ENCODE peak calls at places on chromosomes 12 and 14, in ten cellular contexts. H, K, Q, D, B, T, W, S, V and Y are unnamed samples.

GRCh38 chr14:100400115-100400514 is 77.0 kb downstream of the SLC25A47 start:
- DNase-seq in K (no peak), S (no peak), T (no peak), D (no peak), Q (no peak), V (no peak), H (no peak), B (no peak), W (no peak), Y (peak)

GRCh38 chr12:84542289-84542688 is 370.3 kb downstream of the SLC6A15 start:
- DNase-seq in D (no peak), Q (peak), S (no peak), W (no peak), K (no peak), T (no peak), V (no peak), B (no peak), H (no peak), Y (no peak)

GRCh38 chr12:49705479-49706267 is 1.5 kb downstream of the FMNL3 start:
- DNase-seq in K (peak), T (no peak), B (peak), D (no peak), Q (peak), W (peak), V (no peak), S (peak), H (peak), Y (peak)

GRCh38 chr12:116434155-116435065 is 124.8 kb upstream of the MAP1LC3B2 start:
- DNase-seq in K (peak), B (no peak), D (peak), S (peak), W (peak), T (no peak), V (peak), H (peak), Q (peak), Y (peak)

GRCh38 chr14:99509871-99510555 is 28.8 kb downstream of the CCNK start:
- DNase-seq in V (no peak), K (no peak), Q (no peak), T (no peak), B (no peak), W (no peak), S (no peak), H (no peak), D (no peak), Y (no peak)

GRCh38 chr14:76480426-76480825 is 104.5 kb downstream of the ESRRB start:
- DNase-seq in H (no peak), Q (no peak), D (no peak), B (no peak), V (no peak), K (no peak), T (no peak), S (no peak), W (no peak), Y (no peak)

GRCh38 chr14:82094819-82095218 is 561.2 kb upstream of the SEL1L start:
- DNase-seq in D (no peak), S (no peak), H (no peak), Q (no peak), K (no peak), W (no peak), T (no peak), B (no peak), V (no peak), Y (no peak)

GRCh38 chr12:65876898-65877721 is 52.8 kb downstream of the HMGA2 start:
- DNase-seq in V (no peak), S (no peak), D (peak), K (no peak), Q (no peak), W (no peak), B (no peak), T (no peak), H (no peak), Y (no peak)

GRCh38 chr14:100129161-100129589 is 30.3 kb downstream of the DEGS2 start:
- DNase-seq in H (no peak), D (no peak), K (no peak), T (no peak), W (no peak), Q (peak), B (no peak), S (no peak), V (no peak), Y (no peak)

GRCh38 chr12:26195250-26195640 is at the start of gene SSPN:
- DNase-seq in S (peak), K (peak), T (no peak), B (no peak), V (no peak), D (peak), W (no peak), Q (peak), H (peak), Y (peak)

GRCh38 chr14:72611506-72611905 is 282.4 kb downstream of the DPF3 start:
- DNase-seq in K (no peak), D (no peak), W (no peak), S (no peak), T (no peak), V (no peak), B (no peak), H (no peak), Q (no peak), Y (no peak)

GRCh38 chr12:110498984-110499706 is 2.8 kb downstream of the VPS29 start:
- DNase-seq in S (no peak), T (no peak), V (peak), Q (peak), B (no peak), H (no peak), W (no peak), K (no peak), D (no peak), Y (no peak)

GRCh38 chr12:97556201-97556824 is 93.7 kb downstream of the RMST start:
- DNase-seq in Q (no peak), K (no peak), H (no peak), V (no peak), T (no peak), W (no peak), B (no peak), D (peak), S (no peak), Y (peak)

GRCh38 chr14:100856056-100856950 is 30.4 kb downstream of the MEG3 start:
- DNase-seq in Q (no peak), V (no peak), S (no peak), H (no peak), K (no peak), T (no peak), B (no peak), W (no peak), D (no peak), Y (peak)

GRCh38 chr12:18983854-18984253 is 145.7 kb upstream of the PLEKHA5 start:
- DNase-seq in D (no peak), W (no peak), T (no peak), V (no peak), K (no peak), S (no peak), Q (no peak), H (no peak), B (no peak), Y (no peak)

GRCh38 chr14:57295261-57295660 is 26.5 kb downstream of the AP5M1 start:
- DNase-seq in V (no peak), Q (no peak), D (no peak), T (no peak), H (peak), K (no peak), W (no peak), B (no peak), S (no peak), Y (no peak)

GRCh38 chr12:114666746-114667668 is 17.0 kb downstream of the TBX3 start:
- DNase-seq in V (no peak), D (peak), W (no peak), T (no peak), Q (no peak), K (no peak), H (no peak), B (no peak), S (no peak), Y (no peak)

GRCh38 chr12:77893918-77894317 is 63.2 kb downstream of the NAV3 start:
- DNase-seq in K (no peak), Q (no peak), S (no peak), H (peak), T (no peak), D (no peak), V (no peak), B (no peak), W (no peak), Y (peak)

GRCh38 chr12:119669744-119670472 is 2.0 kb downstream of the PRKAB1 start:
- DNase-seq in H (no peak), K (no peak), V (no peak), T (no peak), B (no peak), S (no peak), Q (no peak), D (no peak), W (no peak), Y (no peak)

GRCh38 chr12:12807970-12808702 is 5.0 kb upstream of the DDX47 start:
- DNase-seq in B (peak), V (no peak), T (no peak), S (no peak), Q (no peak), K (peak), D (peak), H (no peak), W (no peak), Y (peak)

GRCh38 chr14:101535232-101535631 is 26.1 kb upstream of the DIO3 start:
- DNase-seq in S (no peak), Q (no peak), V (no peak), W (no peak), B (peak), T (no peak), K (no peak), H (peak), D (no peak), Y (no peak)

GRCh38 chr12:62861586-62861985 is 73.4 kb downstream of the PPM1H start:
- DNase-seq in V (no peak), H (no peak), Q (no peak), W (no peak), D (no peak), K (no peak), S (peak), B (no peak), T (no peak), Y (no peak)

GRCh38 chr12:32901553-32901952 is 5.0 kb upstream of the PKP2 start:
- DNase-seq in K (no peak), H (no peak), B (no peak), S (no peak), V (peak), W (no peak), Q (no peak), D (no peak), T (no peak), Y (no peak)

GRCh38 chr12:32400114-32400672 is 835 bp downstream of the FGD4 start:
- DNase-seq in H (no peak), S (no peak), T (no peak), B (no peak), Q (peak), D (no peak), K (no peak), V (peak), W (no peak), Y (no peak)

GRCh38 chr12:25458047-25458552 is 95.0 kb downstream of the LMNTD1 start:
- DNase-seq in K (no peak), S (no peak), W (no peak), D (no peak), V (peak), H (peak), Q (peak), B (no peak), T (no peak), Y (no peak)

GRCh38 chr12:14995583-14996425 is 23.0 kb downstream of the PDE6H start:
- DNase-seq in V (peak), K (no peak), T (no peak), H (peak), S (no peak), D (no peak), B (peak), Q (peak), W (no peak), Y (no peak)

GRCh38 chr12:12010277-12011031 is 60.3 kb upstream of the BCL2L14 start:
- DNase-seq in K (peak), Q (peak), W (peak), B (peak), T (no peak), V (no peak), S (peak), H (peak), D (no peak), Y (peak)

GRCh38 chr14:58738189-58738836 is 100.6 kb downstream of the DACT1 start:
- DNase-seq in V (peak), S (no peak), K (no peak), H (no peak), B (no peak), Q (peak), W (no peak), T (no peak), D (no peak), Y (no peak)

GRCh38 chr14:104584557-104584956 is 5.0 kb downstream of the C14orf180 start:
- DNase-seq in B (no peak), S (no peak), V (no peak), Q (no peak), K (no peak), H (no peak), D (no peak), W (no peak), T (no peak), Y (no peak)

GRCh38 chr14:72521968-72522741 is 371.7 kb downstream of the DPF3 start:
- DNase-seq in S (no peak), B (no peak), H (no peak), D (no peak), Q (no peak), T (no peak), W (no peak), V (no peak), K (no peak), Y (no peak)

GRCh38 chr14:91105673-91106072 is 8.2 kb upstream of the DGLUCY start:
- DNase-seq in Q (no peak), D (no peak), B (no peak), W (no peak), T (no peak), S (no peak), K (no peak), V (no peak), H (no peak), Y (no peak)

GRCh38 chr14:23601845-23602180 is 23.2 kb upstream of the JPH4 start:
- DNase-seq in D (no peak), Q (no peak), S (no peak), B (no peak), T (no peak), K (no peak), V (no peak), W (no peak), H (no peak), Y (no peak)

GRCh38 chr12:83800022-83800421 is 1112.6 kb downstream of the SLC6A15 start:
- DNase-seq in Q (no peak), S (no peak), B (no peak), T (no peak), D (no peak), V (no peak), K (no peak), H (no peak), W (no peak), Y (no peak)

GRCh38 chr12:110960795-110961194 is 40.4 kb upstream of the MYL2 start:
- DNase-seq in S (no peak), K (no peak), Q (no peak), W (no peak), V (no peak), H (no peak), T (no peak), B (no peak), D (no peak), Y (no peak)

GRCh38 chr12:24947541-24948451 is 1.1 kb downstream of the BCAT1 start:
- DNase-seq in Q (no peak), S (no peak), K (no peak), W (no peak), V (no peak), D (no peak), B (no peak), T (no peak), H (no peak), Y (no peak)

GRCh38 chr12:90984114-90984513 is 20.7 kb downstream of the EPYC start:
- DNase-seq in Q (no peak), W (no peak), H (no peak), S (no peak), B (no peak), D (no peak), K (no peak), V (no peak), T (no peak), Y (no peak)

GRCh38 chr12:107444771-107445170 is 240.8 kb upstream of the PWP1 start:
- DNase-seq in W (no peak), D (no peak), Q (no peak), V (no peak), B (no peak), H (no peak), T (no peak), S (no peak), K (no peak), Y (no peak)